ENCODE peak calls at places on chromosomes 5 and 9, in five cellular contexts. L, J, X, K and G are unnamed samples.

GRCh38 chr5:3325206-3325605 is 270.4 kb upstream of the IRX1 start:
- DNase-seq in L (no peak), J (no peak), X (no peak), K (no peak), G (no peak)

GRCh38 chr5:41156739-41157138 is 56.6 kb downstream of the C6 start:
- DNase-seq in L (no peak), J (no peak), X (no peak), K (no peak), G (peak; percentile 38)

GRCh38 chr5:120366047-120366446 is 98.1 kb upstream of the PRR16 start:
- DNase-seq in L (no peak), J (no peak), X (no peak), K (no peak), G (peak; percentile 74)

GRCh38 chr5:20972419-20972925 is 984.5 kb upstream of the CDH18 start:
- DNase-seq in L (peak; percentile 1), J (peak; percentile 14), X (peak; percentile 22), K (peak; percentile 1), G (peak; percentile 24)

GRCh38 chr5:150172147-150172546 is 5.6 kb downstream of the CDX1 start:
- DNase-seq in L (no peak), J (no peak), X (no peak), K (no peak), G (peak; percentile 61)

GRCh38 chr5:53167836-53168235 is 58.3 kb upstream of the MOCS2 start:
- DNase-seq in L (peak; percentile 33), J (no peak), X (peak; percentile 18), K (no peak), G (peak; percentile 68)

GRCh38 chr9:138051586-138052321 is 174.2 kb downstream of the CACNA1B start:
- DNase-seq in L (no peak), J (no peak), X (no peak), K (peak; percentile 20), G (no peak)

GRCh38 chr5:135426102-135427082 is 20.8 kb downstream of the DCANP1 start:
- DNase-seq in L (peak; percentile 70), J (peak; percentile 47), X (peak; percentile 77), K (peak; percentile 71), G (peak; percentile 65)

GRCh38 chr5:171418982-171419662 is at the start of gene FGF18:
- DNase-seq in L (peak; percentile 54), J (peak; percentile 41), X (peak; percentile 53), K (peak; percentile 90), G (peak; percentile 80)

GRCh38 chr9:18788256-18788655 is 244.8 kb downstream of the SAXO1 start:
- DNase-seq in L (no peak), J (no peak), X (no peak), K (no peak), G (no peak)